ENCODE peak calls at places on chromosomes 16 and 17, in six cellular contexts. K is brain microvascular endothelial cell; P is AG08396; J is activated CD8-positive, alpha-beta memory T cell treated with anti-CD3 and anti-CD28 coated beads, Interleukin-2, amount 50 U/mL, for 48 hours; Z is GM04504; B is body of pancreas. L is an unnamed sample.

GRCh38 chr16:29811170-29811895 is 660 bp upstream of the PRRT2 start:
- DNase-seq in K (peak; percentile 96), P (peak; percentile 93), J (peak; percentile 87), Z (peak; percentile 97), B (peak; percentile 98), L (peak; percentile 86)

GRCh38 chr16:84059946-84060901 is 17.6 kb upstream of the SLC38A8 start:
- DNase-seq in K (no peak), P (no peak), J (no peak), Z (no peak), B (no peak), L (no peak)

GRCh38 chr17:1160591-1161041 is 19.2 kb downstream of the ABR start:
- DNase-seq in K (no peak), P (no peak), J (no peak), Z (no peak), B (no peak), L (no peak)

GRCh38 chr16:88302666-88303065 is 80.1 kb upstream of the ZNF469 start:
- DNase-seq in K (no peak), P (no peak), J (no peak), Z (no peak), B (no peak), L (no peak)

GRCh38 chr17:6608321-6608720 is 32.2 kb downstream of the KIAA0753 start:
- DNase-seq in K (peak; percentile 14), P (no peak), J (no peak), Z (no peak), B (no peak), L (no peak)

GRCh38 chr17:75032896-75033294 is 13.9 kb downstream of the ATP5PD start:
- DNase-seq in K (peak; percentile 16), P (no peak), J (no peak), Z (no peak), B (peak; percentile 8), L (no peak)

GRCh38 chr17:79765708-79766107 is 12.2 kb upstream of the CBX2 start:
- DNase-seq in K (no peak), P (no peak), J (no peak), Z (no peak), B (no peak), L (no peak)

GRCh38 chr17:20022701-20023100 is 13.5 kb downstream of the SPECC1 start:
- DNase-seq in K (no peak), P (peak; percentile 31), J (no peak), Z (no peak), B (no peak), L (no peak)

GRCh38 chr17:76517638-76518038 is 16.4 kb upstream of the RHBDF2 start:
- DNase-seq in K (no peak), P (no peak), J (no peak), Z (no peak), B (no peak), L (no peak)

GRCh38 chr17:17872468-17873345 is 35.9 kb upstream of the SREBF1 start:
- DNase-seq in K (no peak), P (no peak), J (no peak), Z (no peak), B (no peak), L (no peak)

GRCh38 chr17:81493198-81494038 is 19.2 kb downstream of the ACTG1 start:
- DNase-seq in K (no peak), P (no peak), J (no peak), Z (no peak), B (no peak), L (no peak)

GRCh38 chr17:39676198-39676819 is 8.1 kb downstream of the PNMT start:
- DNase-seq in K (no peak), P (no peak), J (no peak), Z (no peak), B (peak; percentile 59), L (no peak)

GRCh38 chr16:56190903-56191806 is at the start of gene GNAO1:
- DNase-seq in K (peak; percentile 7), P (peak; percentile 90), J (peak; percentile 75), Z (no peak), B (peak; percentile 57), L (peak; percentile 10)

GRCh38 chr17:81406117-81406953 is 11.1 kb downstream of the BAHCC1 start:
- DNase-seq in K (no peak), P (no peak), J (no peak), Z (no peak), B (no peak), L (no peak)

GRCh38 chr16:89198417-89199240 is 1.7 kb downstream of the SLC22A31 start:
- DNase-seq in K (no peak), P (no peak), J (no peak), Z (no peak), B (no peak), L (no peak)

GRCh38 chr16:19765860-19766553 is 47.9 kb downstream of the IQCK start:
- DNase-seq in K (no peak), P (no peak), J (no peak), Z (no peak), B (peak; percentile 36), L (no peak)

GRCh38 chr17:58329808-58330543 is 1.4 kb upstream of the TSPOAP1 start:
- DNase-seq in K (no peak), P (no peak), J (peak; percentile 82), Z (no peak), B (no peak), L (no peak)

L was measured in LNCaP clone FGC.